ENCODE peak calls at places on chromosomes 3 and 15, in nine cellular contexts. U is activated B cell treated with CpG ODN at 0.5 μM for 24 hours, H is colonic mucosa, T is MCF 10A, X is Panc1, F is tibial artery, V is HCT116, E is nephron progenitor cell, N is WTC11. J is an unnamed sample.

GRCh38 chr15:75640483-75641175 is 605 bp upstream of the IMP3 start:
- DNase-seq in T (peak), N (peak), U (no peak), E (no peak), F (no peak), V (peak), X (peak), H (no peak), J (no peak)

GRCh38 chr3:22685598-22685997 is 517.5 kb upstream of the UBE2E2 start:
- DNase-seq in U (no peak), X (no peak), H (no peak), T (peak), E (no peak), N (no peak), F (no peak), V (no peak), J (no peak)

GRCh38 chr3:181797431-181797830 is 85.7 kb downstream of the SOX2 start:
- DNase-seq in F (no peak), X (no peak), H (no peak), U (no peak), E (no peak), N (no peak), V (no peak), T (no peak), J (no peak)

GRCh38 chr15:42155546-42156265 is 730 bp downstream of the PLA2G4F start:
- DNase-seq in V (no peak), N (no peak), E (no peak), X (no peak), H (peak), U (no peak), F (peak), T (no peak), J (no peak)

GRCh38 chr3:17151598-17152373 is 267.0 kb downstream of the PLCL2 start:
- DNase-seq in H (no peak), X (no peak), N (no peak), F (no peak), E (no peak), U (no peak), V (no peak), T (no peak), J (no peak)

GRCh38 chr3:12986986-12987385 is 86.2 kb downstream of the IQSEC1 start:
- DNase-seq in V (no peak), E (peak), T (no peak), X (no peak), H (no peak), N (no peak), U (no peak), F (no peak), J (no peak)

GRCh38 chr15:31280037-31280830 is 46.4 kb upstream of the KLF13 start:
- DNase-seq in U (no peak), N (peak), E (no peak), F (peak), V (no peak), H (peak), X (no peak), T (peak), J (no peak)

GRCh38 chr3:38131621-38132369 is 5.1 kb downstream of the ACAA1 start:
- DNase-seq in H (peak), E (peak), F (peak), V (no peak), T (peak), N (peak), X (no peak), U (no peak), J (no peak)

GRCh38 chr3:133661454-133662255 is at the start of gene TOPBP1:
- DNase-seq in V (peak), U (peak), H (peak), T (peak), E (peak), N (peak), X (no peak), F (peak), J (peak)

GRCh38 chr3:133659806-133660205 is 1.9 kb downstream of the TOPBP1 start:
- DNase-seq in E (no peak), N (no peak), T (no peak), F (no peak), V (no peak), U (no peak), H (no peak), X (no peak), J (no peak)

GRCh38 chr3:133655731-133656130 is 6.0 kb downstream of the TOPBP1 start:
- DNase-seq in V (no peak), X (no peak), H (no peak), N (no peak), F (no peak), E (no peak), U (no peak), T (peak), J (no peak)
- TF ChIP-seq CTCF in V (no peak), X (no peak), H (no peak), N (no peak), F (no peak), E (no peak), U (no peak), T (no peak), J (no peak)

GRCh38 chr3:189267981-189268613 is 96.3 kb downstream of the TPRG1 start:
- DNase-seq in X (no peak), F (no peak), N (peak), V (peak), E (no peak), T (peak), H (no peak), U (no peak), J (no peak)
- TF ChIP-seq CTCF in X (peak), F (no peak), N (no peak), V (peak), E (peak), T (peak), H (no peak), U (no peak), J (peak)

GRCh38 chr3:115860766-115861165 is 237.5 kb downstream of the GAP43 start:
- DNase-seq in T (no peak), X (no peak), H (no peak), E (no peak), V (no peak), F (no peak), N (no peak), U (no peak), J (no peak)

GRCh38 chr3:115862099-115862498 is 238.8 kb downstream of the GAP43 start:
- DNase-seq in H (no peak), U (no peak), F (no peak), T (no peak), N (no peak), X (no peak), V (no peak), E (no peak), J (no peak)

GRCh38 chr3:115858995-115859807 is 235.9 kb downstream of the GAP43 start:
- DNase-seq in H (no peak), T (no peak), V (no peak), N (peak), F (no peak), U (no peak), X (no peak), E (peak), J (no peak)

GRCh38 chr3:115862824-115863223 is 239.5 kb downstream of the GAP43 start:
- DNase-seq in U (no peak), N (peak), F (no peak), E (peak), V (no peak), T (no peak), X (no peak), H (no peak), J (no peak)

GRCh38 chr3:115861166-115861733 is 237.9 kb downstream of the GAP43 start:
- DNase-seq in H (no peak), U (no peak), T (no peak), F (no peak), N (peak), X (no peak), E (no peak), V (no peak), J (no peak)
- TF ChIP-seq CTCF in H (no peak), U (no peak), T (no peak), F (no peak), N (peak), X (peak), E (peak), V (no peak), J (no peak)

GRCh38 chr3:196198771-196199753 is 12.1 kb downstream of the ZDHHC19 start:
- DNase-seq in X (no peak), U (no peak), F (no peak), V (no peak), H (no peak), N (no peak), E (no peak), T (peak), J (no peak)
- TF ChIP-seq CTCF in X (no peak), U (no peak), F (no peak), V (peak), H (no peak), N (no peak), E (no peak), T (peak), J (peak)

GRCh38 chr3:166263460-166263859 is 426.2 kb upstream of the BCHE start:
- DNase-seq in F (no peak), N (no peak), T (peak), U (no peak), H (no peak), E (no peak), V (no peak), X (no peak), J (no peak)
- TF ChIP-seq CTCF in F (no peak), N (no peak), T (no peak), U (no peak), H (no peak), E (no peak), V (no peak), X (no peak), J (no peak)

GRCh38 chr3:156628836-156629618 is 45.4 kb upstream of the TIPARP start:
- DNase-seq in X (no peak), N (no peak), T (no peak), U (no peak), F (no peak), H (no peak), V (no peak), E (no peak), J (no peak)

GRCh38 chr3:156630773-156631093 is 43.7 kb upstream of the TIPARP start:
- DNase-seq in H (no peak), F (no peak), N (no peak), U (no peak), V (no peak), X (no peak), E (no peak), T (no peak), J (no peak)

GRCh38 chr3:156628095-156628690 is 46.2 kb upstream of the TIPARP start:
- DNase-seq in X (no peak), H (no peak), E (no peak), N (no peak), T (peak), V (no peak), U (no peak), F (no peak), J (no peak)

GRCh38 chr3:156630081-156630772 is 44.2 kb upstream of the TIPARP start:
- DNase-seq in E (peak), T (peak), V (peak), N (no peak), X (no peak), U (no peak), F (no peak), H (no peak), J (no peak)

DNA sequence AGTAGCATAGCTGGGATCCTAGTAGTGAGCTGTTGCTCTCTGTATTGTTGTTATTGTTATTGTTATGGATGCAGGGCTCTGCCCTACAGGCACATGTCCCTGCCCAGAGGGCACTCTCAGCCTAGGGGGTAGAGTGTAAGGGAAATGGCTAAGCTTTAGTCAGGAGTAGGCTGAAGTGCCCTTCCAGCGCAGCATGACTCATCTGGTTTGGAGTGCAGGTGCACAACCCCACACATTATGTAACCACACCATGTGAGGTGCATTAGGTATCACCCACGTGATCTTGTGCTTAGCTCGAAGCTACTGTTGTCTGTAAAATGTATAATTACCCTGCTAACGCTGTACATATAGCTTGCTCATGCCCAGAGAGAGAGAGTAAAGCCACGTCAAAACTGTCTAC is 48.3 kb upstream of the TIPARP start:
- DNase-seq in T (peak), F (no peak), U (no peak), N (no peak), E (no peak), V (no peak), X (no peak), H (no peak), J (no peak)
- TF ChIP-seq CTCF in T (no peak), F (no peak), U (no peak), N (no peak), E (no peak), V (no peak), X (no peak), H (no peak), J (no peak)

GRCh38 chr3:27666708-27667107 is 55.4 kb downstream of the EOMES start:
- DNase-seq in X (no peak), H (peak), N (peak), T (peak), V (no peak), U (no peak), E (peak), F (peak), J (peak)
- TF ChIP-seq CTCF in X (no peak), H (no peak), N (no peak), T (no peak), V (no peak), U (no peak), E (no peak), F (no peak), J (peak)